ENCODE peak calls at places on chromosomes 6 and 20, in four cellular contexts. One of them, this sample, is unnamed.

GRCh38 chr6:108651781-108652227 is 91.1 kb downstream of the FOXO3 start:
- DNase-seq in HEK293T: no peak
- DNase-seq in HepG2: no peak
- DNase-seq in K562: no peak
- DNase-seq in this sample: no peak

GRCh38 chr6:134477991-134478635 is 160.2 kb upstream of the SGK1 start:
- DNase-seq in HEK293T: no peak
- DNase-seq in HepG2: no peak
- DNase-seq in K562: no peak
- DNase-seq in this sample: no peak

GRCh38 chr20:19252670-19253120 is 40.3 kb downstream of the SLC24A3 start:
- DNase-seq in HEK293T: no peak
- DNase-seq in HepG2: no peak
- DNase-seq in K562: no peak
- DNase-seq in this sample: no peak

GRCh38 chr6:41072836-41073202 is at the start of gene NFYA:
- DNase-seq in HEK293T: no peak
- DNase-seq in HepG2: no peak
- DNase-seq in K562: peak; percentile 93
- DNase-seq in this sample: peak; percentile 100

GRCh38 chr6:108946695-108947094 is 98.5 kb downstream of the ARMC2 start:
- DNase-seq in HEK293T: no peak
- DNase-seq in HepG2: no peak
- DNase-seq in K562: no peak
- DNase-seq in this sample: no peak

GRCh38 chr6:137390264-137390787 is 103.9 kb downstream of the OLIG3 start:
- DNase-seq in HEK293T: no peak
- DNase-seq in HepG2: no peak
- DNase-seq in K562: no peak
- DNase-seq in this sample: no peak

GRCh38 chr20:49696594-49696993 is 17.1 kb downstream of the B4GALT5 start:
- DNase-seq in HEK293T: no peak
- DNase-seq in HepG2: no peak
- DNase-seq in K562: no peak
- DNase-seq in this sample: no peak

GRCh38 chr6:158769228-158769627 is 49.9 kb downstream of the EZR start:
- DNase-seq in HEK293T: no peak
- DNase-seq in HepG2: no peak
- DNase-seq in K562: no peak
- DNase-seq in this sample: no peak

GRCh38 chr20:63090682-63091571 is 84.2 kb upstream of the BHLHE23 start:
- DNase-seq in HEK293T: no peak
- DNase-seq in HepG2: no peak
- DNase-seq in K562: no peak
- DNase-seq in this sample: peak; percentile 10

GRCh38 chr20:5863040-5863811 is 87.1 kb downstream of the TRMT6 start:
- DNase-seq in HEK293T: no peak
- DNase-seq in HepG2: no peak
- DNase-seq in K562: no peak
- DNase-seq in this sample: no peak

GRCh38 chr20:5865604-5866003 is 84.7 kb downstream of the TRMT6 start:
- DNase-seq in HEK293T: no peak
- DNase-seq in HepG2: no peak
- DNase-seq in K562: no peak
- DNase-seq in this sample: no peak

GRCh38 chr20:5862703-5863039 is 87.7 kb downstream of the TRMT6 start:
- DNase-seq in HEK293T: no peak
- DNase-seq in HepG2: no peak
- DNase-seq in K562: no peak
- DNase-seq in this sample: no peak

GRCh38 chr20:5864428-5864827 is 85.9 kb downstream of the TRMT6 start:
- DNase-seq in HEK293T: no peak
- DNase-seq in HepG2: no peak
- DNase-seq in K562: no peak
- DNase-seq in this sample: no peak

GRCh38 chr20:5864873-5865582 is 85.3 kb downstream of the TRMT6 start:
- DNase-seq in HEK293T: no peak
- DNase-seq in HepG2: no peak
- DNase-seq in K562: no peak
- DNase-seq in this sample: no peak
- TF ChIP-seq ELF4 in HEK293T: no peak
- TF ChIP-seq ELF4 in HepG2: no peak
- TF ChIP-seq ELF4 in K562: no peak
- TF ChIP-seq ELF4 in this sample: no peak

GRCh38 chr6:46848684-46849360 is 55.6 kb downstream of the MEP1A start:
- DNase-seq in HEK293T: peak; percentile 84
- DNase-seq in HepG2: peak; percentile 71
- DNase-seq in K562: peak; percentile 83
- DNase-seq in this sample: peak; percentile 93
- TF ChIP-seq ELF4 in HEK293T: no peak
- TF ChIP-seq ELF4 in HepG2: no peak
- TF ChIP-seq ELF4 in K562: no peak
- TF ChIP-seq ELF4 in this sample: no peak

DNA sequence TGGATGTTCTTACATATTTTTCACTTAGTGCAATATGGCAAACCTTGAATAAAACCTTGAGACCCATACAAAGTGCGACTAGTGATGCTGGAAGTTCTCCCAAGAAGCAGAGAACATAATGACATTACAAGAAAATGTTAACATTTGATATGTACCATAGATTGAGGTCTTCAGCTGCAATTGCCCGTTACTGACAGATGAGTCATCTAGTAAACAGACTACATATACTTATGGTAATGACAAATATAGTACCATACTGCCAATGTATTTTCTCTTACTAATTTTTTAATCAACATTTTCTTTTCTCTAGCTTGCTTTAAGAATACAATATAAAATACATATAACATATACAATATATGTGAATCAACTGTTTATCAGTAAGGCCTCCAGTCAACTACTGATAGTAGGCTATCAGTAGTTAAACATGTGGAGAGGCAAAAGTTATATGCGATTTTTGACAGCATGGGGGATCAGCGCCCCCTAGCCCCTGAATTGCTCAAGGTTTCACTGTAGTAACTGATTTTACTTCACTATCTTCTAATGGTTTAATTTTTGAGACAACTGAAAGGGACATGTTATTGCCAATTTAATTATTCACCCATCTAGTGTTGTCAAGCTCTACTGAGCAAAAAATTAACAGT is 166.7 kb upstream of the ADGRB3 start:
- DNase-seq in HEK293T: peak; percentile 11
- DNase-seq in HepG2: no peak
- DNase-seq in K562: peak; percentile 19
- DNase-seq in this sample: peak; percentile 53
- TF ChIP-seq ELF4 in HEK293T: no peak
- TF ChIP-seq ELF4 in HepG2: no peak
- TF ChIP-seq ELF4 in K562: no peak
- TF ChIP-seq ELF4 in this sample: no peak

DNA sequence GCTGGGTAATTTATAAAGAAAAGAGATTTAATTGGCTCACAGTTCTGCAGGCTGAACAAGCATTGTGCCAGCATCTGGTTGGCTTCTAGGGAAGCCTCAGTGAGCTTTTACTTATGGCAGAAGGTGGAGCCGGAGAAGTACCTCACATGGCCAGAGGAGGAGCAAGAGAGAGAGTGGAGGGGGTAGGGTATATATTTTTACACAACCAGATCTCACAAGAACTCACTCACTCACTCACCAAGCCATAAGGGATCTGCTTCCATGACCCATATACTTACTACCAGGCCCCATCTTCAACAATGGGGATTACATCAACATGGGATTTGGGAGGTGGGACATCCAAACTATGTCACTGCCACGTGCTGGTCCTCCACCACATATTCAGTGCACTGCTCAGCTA is 152.6 kb upstream of the PRND start:
- DNase-seq in HEK293T: no peak
- DNase-seq in HepG2: no peak
- DNase-seq in K562: no peak
- DNase-seq in this sample: peak; percentile 47
- TF ChIP-seq ELF4 in HEK293T: no peak
- TF ChIP-seq ELF4 in HepG2: no peak
- TF ChIP-seq ELF4 in K562: no peak
- TF ChIP-seq ELF4 in this sample: no peak

GRCh38 chr6:142731611-142732010 is 213.4 kb downstream of the HIVEP2 start:
- DNase-seq in HEK293T: no peak
- DNase-seq in HepG2: no peak
- DNase-seq in K562: no peak
- DNase-seq in this sample: no peak

GRCh38 chr6:142726616-142727015 is 218.4 kb downstream of the HIVEP2 start:
- DNase-seq in HEK293T: no peak
- DNase-seq in HepG2: no peak
- DNase-seq in K562: no peak
- DNase-seq in this sample: no peak

GRCh38 chr6:142729618-142730017 is 215.4 kb downstream of the HIVEP2 start:
- DNase-seq in HEK293T: no peak
- DNase-seq in HepG2: no peak
- DNase-seq in K562: no peak
- DNase-seq in this sample: no peak

GRCh38 chr6:142728367-142728766 is 216.6 kb downstream of the HIVEP2 start:
- DNase-seq in HEK293T: no peak
- DNase-seq in HepG2: no peak
- DNase-seq in K562: no peak
- DNase-seq in this sample: no peak

GRCh38 chr6:142728910-142729481 is 216.0 kb downstream of the HIVEP2 start:
- DNase-seq in HEK293T: no peak
- DNase-seq in HepG2: no peak
- DNase-seq in K562: no peak
- DNase-seq in this sample: no peak
- TF ChIP-seq ELF4 in HEK293T: no peak
- TF ChIP-seq ELF4 in HepG2: no peak
- TF ChIP-seq ELF4 in K562: no peak
- TF ChIP-seq ELF4 in this sample: no peak

DNA sequence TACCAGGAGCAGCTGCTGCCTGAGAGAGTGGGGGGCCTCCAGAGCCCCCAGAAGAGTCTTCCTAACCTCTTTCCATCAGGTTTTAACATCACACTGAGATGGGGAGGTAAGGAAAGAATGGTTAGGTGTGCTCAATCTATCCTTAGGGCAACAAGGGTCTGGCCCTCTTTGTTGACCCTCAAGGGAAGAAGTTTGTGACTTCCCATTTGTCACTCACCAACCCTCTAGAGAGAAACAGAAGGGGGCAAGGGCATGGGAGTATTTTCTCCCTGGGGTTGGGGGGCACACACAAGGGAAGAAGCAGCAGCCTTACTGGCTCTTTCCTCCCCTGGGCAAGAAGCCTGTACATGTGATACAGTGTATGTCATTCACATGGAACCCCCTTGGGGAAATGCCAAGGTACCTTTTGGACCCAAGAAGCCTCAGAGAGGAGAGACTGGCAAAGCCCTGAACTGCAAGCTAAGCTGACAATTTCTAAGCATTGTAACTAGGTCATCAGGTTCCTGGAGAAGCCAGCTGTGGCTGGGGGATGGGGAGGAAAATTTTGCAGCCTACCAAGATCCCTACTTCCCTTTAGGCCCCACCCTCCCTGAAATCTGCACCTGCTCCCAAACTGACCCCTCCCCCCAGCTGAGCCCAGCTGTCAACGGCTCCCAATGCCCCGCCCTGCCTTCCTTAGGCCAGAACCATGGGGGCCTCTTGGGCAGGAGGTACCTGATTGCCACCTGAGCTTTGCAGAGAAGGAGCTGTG is 14.5 kb downstream of the BCL2L1 start:
- DNase-seq in HEK293T: no peak
- DNase-seq in HepG2: no peak
- DNase-seq in K562: peak; percentile 66
- DNase-seq in this sample: peak; percentile 78
- TF ChIP-seq ELF4 in HEK293T: no peak
- TF ChIP-seq ELF4 in HepG2: no peak
- TF ChIP-seq ELF4 in K562: no peak
- TF ChIP-seq ELF4 in this sample: no peak

DNA sequence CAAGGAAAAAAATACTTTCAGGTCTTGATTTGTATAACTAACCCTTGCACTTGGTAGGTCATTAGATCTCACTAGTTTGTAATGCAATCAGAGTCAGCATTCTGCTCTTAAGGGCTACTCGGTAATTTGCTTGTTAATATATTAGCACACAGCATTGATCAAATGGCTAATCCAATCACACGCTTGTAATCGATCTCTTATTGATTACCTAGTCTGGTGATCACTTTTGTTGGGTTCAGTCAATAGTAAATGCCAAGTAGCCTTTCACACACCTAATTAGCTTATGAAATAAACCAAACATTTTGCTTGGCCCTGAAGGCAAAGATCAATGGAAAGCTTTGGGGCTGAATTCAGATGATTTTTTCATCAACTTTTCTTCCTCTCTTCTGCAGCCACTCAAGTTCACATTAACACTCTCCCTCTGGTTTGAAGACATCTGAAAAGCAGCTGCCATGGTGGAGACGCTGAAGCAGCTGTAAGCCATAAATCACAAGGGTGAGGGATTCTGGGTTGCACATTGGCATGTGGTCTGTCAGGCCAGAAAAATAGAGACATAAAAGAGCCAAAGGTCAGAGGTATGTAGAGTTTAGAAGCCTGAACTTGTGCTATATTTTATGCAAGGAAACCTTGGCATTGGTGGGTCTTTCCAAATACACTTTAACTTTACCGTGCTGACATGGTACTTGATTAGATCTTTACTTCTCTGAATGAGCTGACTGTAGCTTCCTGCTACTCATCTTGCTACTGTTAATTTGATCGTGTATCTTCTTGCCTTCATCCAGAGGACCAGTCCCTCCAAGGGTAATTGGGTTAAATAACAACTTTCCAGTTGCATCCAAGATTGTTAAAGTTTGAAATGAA is 234.4 kb downstream of the SIM1 start:
- DNase-seq in HEK293T: no peak
- DNase-seq in HepG2: no peak
- DNase-seq in K562: no peak
- DNase-seq in this sample: no peak
- TF ChIP-seq ELF4 in HEK293T: no peak
- TF ChIP-seq ELF4 in HepG2: no peak
- TF ChIP-seq ELF4 in K562: no peak
- TF ChIP-seq ELF4 in this sample: no peak

GRCh38 chr20:58366016-58366415 is 23.0 kb upstream of the VAPB start:
- DNase-seq in HEK293T: no peak
- DNase-seq in HepG2: no peak
- DNase-seq in K562: no peak
- DNase-seq in this sample: peak; percentile 29
- TF ChIP-seq ELF4 in HEK293T: no peak
- TF ChIP-seq ELF4 in HepG2: no peak
- TF ChIP-seq ELF4 in K562: no peak
- TF ChIP-seq ELF4 in this sample: no peak

This sample was measured in WTC11.